ENCODE peak calls at places on chromosomes 11 and 22, in four cellular contexts. F is astrocyte of the spinal cord; J is fibroblast of pulmonary artery; W is CD8-positive, alpha-beta memory T cell. Y is an unnamed sample.

GRCh38 chr11:95364324-95365295 is 133.6 kb upstream of the SESN3 start:
- DNase-seq in F (peak), J (peak), W (no peak), Y (no peak)

GRCh38 chr11:124108158-124108557 is 7.1 kb upstream of the VWA5A start:
- DNase-seq in F (peak), J (peak), W (no peak), Y (no peak)

GRCh38 chr22:48819232-48819631 is 1008.4 kb downstream of the BRD1 start:
- DNase-seq in F (no peak), J (no peak), W (no peak), Y (no peak)

GRCh38 chr11:128772814-128773213 is 78.9 kb downstream of the FLI1 start:
- DNase-seq in F (no peak), J (no peak), W (peak), Y (peak)

GRCh38 chr22:19875061-19875530 is 20.4 kb upstream of the GNB1L start:
- DNase-seq in F (no peak), J (no peak), W (peak), Y (no peak)

GRCh38 chr11:8354622-8355417 is 91.1 kb upstream of the LMO1 start:
- DNase-seq in F (no peak), J (no peak), W (no peak), Y (no peak)

GRCh38 chr11:66429983-66430602 is 8.6 kb downstream of the MRPL11 start:
- DNase-seq in F (peak), J (peak), W (peak), Y (peak)

GRCh38 chr11:95831198-95831883 is 41.0 kb downstream of the CEP57 start:
- DNase-seq in F (peak), J (peak), W (no peak), Y (no peak)

GRCh38 chr11:330307-330693 is 9.6 kb upstream of the IFITM3 start:
- DNase-seq in F (no peak), J (no peak), W (no peak), Y (no peak)